ENCODE peak calls at places on chromosomes 6 and 20, in eight cellular contexts. G, T, E, C, N, H, Y and Q are unnamed samples.

GRCh38 chr20:38043512-38044300 is 10.2 kb downstream of the RPRD1B start:
- DNase-seq in H (no peak), T (no peak), E (no peak), N (no peak), C (no peak), Y (no peak), G (peak), Q (peak)

GRCh38 chr6:147873826-147874225 is 365.3 kb downstream of the SAMD5 start:
- DNase-seq in E (no peak), T (no peak), H (no peak), G (peak), C (no peak), Y (no peak), N (no peak), Q (no peak)

GRCh38 chr20:17856024-17856564 is 112.5 kb downstream of the SNX5 start:
- DNase-seq in H (peak), T (no peak), G (no peak), Y (peak), C (no peak), E (no peak), N (peak), Q (no peak)

GRCh38 chr6:141969201-141969600 is 163.5 kb upstream of the GJE1 start:
- DNase-seq in C (no peak), T (no peak), Y (no peak), N (no peak), G (peak), H (no peak), E (no peak), Q (no peak)

GRCh38 chr20:13857304-13857703 is 72.5 kb downstream of the NDUFAF5 start:
- DNase-seq in G (no peak), N (no peak), E (no peak), T (peak), C (peak), Y (peak), H (no peak), Q (no peak)

GRCh38 chr20:35327074-35327976 is 35.1 kb upstream of the FAM83C start:
- DNase-seq in C (no peak), H (peak), G (peak), E (no peak), T (no peak), Y (no peak), N (no peak), Q (no peak)

GRCh38 chr6:95364016-95364604 is 213.2 kb upstream of the MANEA start:
- DNase-seq in T (peak), G (peak), C (peak), N (no peak), H (peak), Y (no peak), E (peak), Q (no peak)

GRCh38 chr20:63176035-63176434 is 39.9 kb downstream of the YTHDF1 start:
- DNase-seq in H (no peak), T (no peak), G (no peak), C (no peak), N (no peak), Y (no peak), E (peak), Q (no peak)

GRCh38 chr20:53827996-53828672 is 234.5 kb upstream of the ZNF217 start:
- DNase-seq in T (no peak), C (no peak), Y (no peak), E (no peak), N (no peak), H (peak), G (peak), Q (peak)

GRCh38 chr6:84052204-84052882 is 18.8 kb downstream of the MRAP2 start:
- DNase-seq in Y (no peak), E (peak), G (peak), T (peak), C (peak), H (no peak), N (peak), Q (peak)

GRCh38 chr6:77124604-77125003 is 338.7 kb downstream of the HTR1B start:
- DNase-seq in G (peak), C (no peak), N (no peak), E (peak), T (no peak), H (no peak), Y (no peak), Q (peak)

GRCh38 chr20:18712877-18713276 is 100.7 kb upstream of the SCP2D1 start:
- DNase-seq in E (no peak), Y (no peak), G (no peak), H (no peak), N (no peak), T (no peak), C (no peak), Q (no peak)

GRCh38 chr6:121522265-121522664 is 86.8 kb downstream of the GJA1 start:
- DNase-seq in E (no peak), H (no peak), T (no peak), C (no peak), Y (no peak), G (peak), N (no peak), Q (peak)

GRCh38 chr6:140174509-140174908 is 800.1 kb upstream of the CITED2 start:
- DNase-seq in E (no peak), T (no peak), N (no peak), C (no peak), Y (no peak), G (peak), H (no peak), Q (peak)

GRCh38 chr20:46129955-46130481 is 11.9 kb downstream of the CD40 start:
- DNase-seq in C (peak), N (peak), H (no peak), T (no peak), G (no peak), E (peak), Y (no peak), Q (no peak)

GRCh38 chr6:113328886-113329381 is 528.2 kb upstream of the MARCKS start:
- DNase-seq in Y (no peak), T (no peak), E (no peak), N (no peak), H (no peak), C (no peak), G (peak), Q (no peak)

GRCh38 chr20:38331814-38332213 is 14.5 kb upstream of the LBP start:
- DNase-seq in Y (no peak), G (no peak), N (no peak), C (no peak), T (no peak), E (no peak), H (no peak), Q (no peak)

GRCh38 chr6:132399376-132400074 is 1.8 kb downstream of the MOXD1 start:
- DNase-seq in Y (no peak), T (no peak), N (no peak), C (no peak), G (peak), E (no peak), H (peak), Q (peak)

GRCh38 chr6:35360349-35361138 is 18.2 kb downstream of the PPARD start:
- DNase-seq in N (no peak), G (no peak), C (no peak), E (no peak), Y (peak), T (no peak), H (no peak), Q (no peak)

GRCh38 chr6:105474234-105474633 is 71.4 kb upstream of the PREP start:
- DNase-seq in T (no peak), C (no peak), E (no peak), N (no peak), Y (no peak), H (no peak), G (peak), Q (peak)

GRCh38 chr6:15299430-15300131 is 53.7 kb downstream of the JARID2 start:
- DNase-seq in T (no peak), E (no peak), N (peak), G (no peak), H (no peak), Y (no peak), C (no peak), Q (no peak)

GRCh38 chr20:20827992-20828597 is 115.7 kb upstream of the RALGAPA2 start:
- DNase-seq in G (no peak), N (no peak), H (no peak), T (peak), C (no peak), E (no peak), Y (no peak), Q (no peak)

GRCh38 chr20:51457281-51457932 is 85.1 kb downstream of the NFATC2 start:
- DNase-seq in H (peak), N (peak), E (no peak), C (no peak), Y (no peak), T (no peak), G (peak), Q (no peak)

GRCh38 chr20:36936341-36936740 is 15.2 kb downstream of the SAMHD1 start:
- DNase-seq in Y (peak), N (peak), C (no peak), G (no peak), E (no peak), H (no peak), T (no peak), Q (no peak)

GRCh38 chr6:21785162-21785561 is 191.6 kb downstream of the SOX4 start:
- DNase-seq in Y (no peak), N (no peak), G (no peak), C (no peak), H (no peak), T (no peak), E (no peak), Q (no peak)

GRCh38 chr20:63025534-63026331 is 19.0 kb upstream of the BHLHE23 start:
- DNase-seq in T (no peak), C (no peak), N (peak), E (no peak), G (peak), H (no peak), Y (peak), Q (peak)

GRCh38 chr6:33469661-33470060 is 15.3 kb downstream of the ZBTB9 start:
- DNase-seq in Y (no peak), H (no peak), N (no peak), G (no peak), T (no peak), E (no peak), C (no peak), Q (no peak)

GRCh38 chr6:5012531-5012930 is 8.7 kb upstream of the RPP40 start:
- DNase-seq in E (no peak), C (no peak), T (no peak), Y (no peak), N (no peak), G (peak), H (no peak), Q (peak)

GRCh38 chr6:123733180-123733579 is 70.5 kb upstream of the NKAIN2 start:
- DNase-seq in Y (no peak), E (no peak), T (no peak), G (no peak), N (no peak), H (no peak), C (no peak), Q (no peak)